ENCODE peak calls at places on chromosomes 16 and 17, in five cellular contexts. E is fibroblast of lung, Y is Peyer's patch, Z is neural progenitor cell, A is endothelial cell of umbilical vein. T is an unnamed sample. For H3K27me3, the result is how much of the 10 kb centered on the place peaks cover.

GRCh38 chr17:32461853-32462617 is 17.7 kb downstream of the PSMD11 start:
- DNase-seq in A (peak), Y (peak), Z (peak), E (peak), T (peak)

GRCh38 chr16:55663770-55664677 is 8.2 kb downstream of the SLC6A2 start:
- DNase-seq in E (no peak), Z (no peak), A (no peak), Y (no peak), T (peak)

GRCh38 chr17:1029196-1029911 is 32.4 kb downstream of the TIMM22 start:
- DNase-seq in A (no peak), Y (no peak), Z (no peak), E (peak), T (no peak)

GRCh38 chr16:11560701-11561439 is 25.8 kb downstream of the LITAF start:
- DNase-seq in Y (peak), Z (peak), A (peak), E (no peak), T (peak)

GRCh38 chr17:40471856-40472732 is 28.8 kb downstream of the IGFBP4 start:
- DNase-seq in E (peak), Z (no peak), Y (no peak), A (no peak), T (no peak)

GRCh38 chr16:8822403-8822802 is 24.8 kb downstream of the PMM2 start:
- DNase-seq in Y (no peak), Z (no peak), A (no peak), E (no peak), T (no peak)

GRCh38 chr17:62653831-62654829 is 26.7 kb downstream of the MRC2 start:
- DNase-seq in A (no peak), E (peak), Y (no peak), Z (peak), T (no peak)

GRCh38 chr17:30551666-30552339 is 74.6 kb downstream of the GOSR1 start:
- DNase-seq in E (no peak), Y (no peak), Z (no peak), A (no peak), T (no peak)

GRCh38 chr16:9499921-9500593 is 408.6 kb downstream of the HAPSTR1 start:
- DNase-seq in Y (no peak), A (no peak), Z (peak), E (no peak), T (no peak)

GRCh38 chr16:6195966-6196365 is 1098.4 kb upstream of the EEF2KMT start:
- DNase-seq in Y (no peak), E (no peak), A (no peak), Z (peak), T (no peak)

GRCh38 chr17:27530791-27531391 is 74.6 kb downstream of the KSR1 start:
- DNase-seq in Z (no peak), A (no peak), E (peak), Y (no peak), T (no peak)

GRCh38 chr17:64133546-64134215 is 3.7 kb upstream of the ERN1 start:
- DNase-seq in A (peak), Y (no peak), Z (peak), E (peak), T (peak)

GRCh38 chr17:45794840-45795239 is 10.7 kb downstream of the CRHR1 start:
- DNase-seq in E (no peak), Y (no peak), Z (peak), A (no peak), T (no peak)

GRCh38 chr16:83743720-83744119 is 64.1 kb upstream of the HSBP1 start:
- DNase-seq in A (no peak), Y (no peak), Z (no peak), E (no peak), T (no peak)

GRCh38 chr17:73663614-73664013 is 19.4 kb upstream of the SDK2 start:
- DNase-seq in Z (peak), Y (no peak), E (no peak), A (no peak), T (no peak)

GRCh38 chr16:87970206-87970605 is 19.0 kb downstream of the BANP start:
- DNase-seq in Y (no peak), E (peak), A (no peak), Z (no peak), T (no peak)

GRCh38 chr16:89847056-89847929 is 19.0 kb downstream of the SPIRE2 start:
- DNase-seq in Z (no peak), Y (no peak), E (no peak), A (no peak), T (no peak)

GRCh38 chr17:33751702-33752065 is 458.6 kb upstream of the ASIC2 start:
- DNase-seq in Y (no peak), Z (peak), A (no peak), E (no peak), T (no peak)

GRCh38 chr16:12494716-12495115 is 309.0 kb downstream of the CPPED1 start:
- DNase-seq in A (no peak), Y (no peak), Z (no peak), E (no peak), T (no peak)

GRCh38 chr17:52148969-52149351 is 9.6 kb downstream of the CA10 start:
- DNase-seq in A (no peak), Z (no peak), Y (no peak), E (peak), T (peak)

GRCh38 chr17:50220811-50221210 is 19.4 kb upstream of the COL1A1 start:
- DNase-seq in A (no peak), Y (no peak), Z (no peak), E (no peak), T (no peak)

DNA sequence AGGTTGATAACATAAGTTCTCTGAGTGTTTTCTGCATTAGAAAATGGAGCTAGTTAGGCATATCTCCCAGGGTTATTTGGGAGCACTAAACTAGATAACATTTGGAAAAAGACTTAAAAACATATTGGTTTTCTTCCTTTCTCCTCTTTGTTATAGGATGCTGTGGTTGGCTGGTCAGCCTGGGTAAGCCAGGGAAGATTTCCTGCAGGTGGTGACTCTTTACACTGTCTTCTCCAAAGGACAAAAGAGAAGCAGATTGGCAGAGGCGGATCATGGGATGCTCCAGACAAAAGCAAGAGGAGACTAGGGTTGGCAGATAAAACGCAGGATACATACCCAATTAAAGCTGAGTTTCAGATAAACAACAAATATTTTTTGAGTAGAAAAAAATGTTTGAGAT is 6.2 kb upstream of the CRYBA1 start:
- DNase-seq in Y (no peak), E (peak), A (no peak), Z (peak), T (no peak)
- H3K27ac ChIP-seq in Y (no peak), E (peak), A (peak), Z (peak), T (no peak)

DNA sequence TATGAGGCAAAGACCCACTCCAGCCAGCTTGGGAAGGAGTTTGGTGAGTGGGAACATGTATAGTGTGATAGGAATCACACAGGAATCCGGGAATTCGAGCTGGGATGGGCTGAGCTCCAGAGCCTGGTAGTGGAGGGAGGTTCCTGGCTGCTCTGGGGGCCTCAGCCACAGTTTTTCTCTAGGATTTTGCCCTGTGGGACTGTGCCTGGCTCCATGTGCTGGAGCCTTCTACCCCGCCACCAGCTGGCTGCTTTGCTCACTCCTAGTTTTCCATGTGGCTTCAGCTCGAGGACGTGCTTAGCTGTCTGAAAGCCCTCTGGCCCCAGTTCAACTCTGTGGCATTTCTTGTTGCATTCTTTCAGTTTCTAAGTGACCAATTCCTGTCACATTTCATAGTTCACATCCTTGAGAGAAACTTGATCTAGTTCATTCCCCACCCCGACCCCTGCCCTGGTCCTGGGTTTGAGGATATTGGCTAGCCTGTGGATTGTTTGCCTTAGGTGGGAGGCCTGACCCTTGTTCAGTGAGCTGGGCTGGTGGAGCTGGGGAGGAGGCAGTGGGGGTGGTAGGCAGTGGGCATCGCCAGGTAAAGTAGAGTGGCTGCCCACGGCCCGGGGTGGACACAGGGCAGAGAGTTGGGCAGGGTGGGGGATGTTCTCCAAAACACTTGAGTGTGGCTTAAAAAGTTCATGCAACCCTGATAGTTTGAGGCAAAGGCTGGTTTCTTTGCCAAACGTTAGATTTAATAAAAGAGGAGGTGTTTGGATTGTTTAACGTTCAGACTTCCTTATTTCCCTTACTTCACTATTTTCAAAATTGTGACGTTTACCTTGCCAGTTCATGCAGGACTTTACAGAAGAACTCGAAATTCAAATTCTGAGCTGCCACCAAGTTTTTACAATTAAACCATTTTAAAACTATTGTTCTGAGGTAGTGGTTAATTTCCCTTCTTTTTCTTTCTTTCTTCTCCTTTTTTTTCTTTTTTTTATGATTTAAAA is 5.2 kb downstream of the SEC14L1 start:
- DNase-seq in A (peak), Z (no peak), Y (peak), E (peak), T (no peak)
- TF ChIP-seq CTCF in A (peak), Z (peak), Y (no peak), E (peak), T (no peak)

DNA sequence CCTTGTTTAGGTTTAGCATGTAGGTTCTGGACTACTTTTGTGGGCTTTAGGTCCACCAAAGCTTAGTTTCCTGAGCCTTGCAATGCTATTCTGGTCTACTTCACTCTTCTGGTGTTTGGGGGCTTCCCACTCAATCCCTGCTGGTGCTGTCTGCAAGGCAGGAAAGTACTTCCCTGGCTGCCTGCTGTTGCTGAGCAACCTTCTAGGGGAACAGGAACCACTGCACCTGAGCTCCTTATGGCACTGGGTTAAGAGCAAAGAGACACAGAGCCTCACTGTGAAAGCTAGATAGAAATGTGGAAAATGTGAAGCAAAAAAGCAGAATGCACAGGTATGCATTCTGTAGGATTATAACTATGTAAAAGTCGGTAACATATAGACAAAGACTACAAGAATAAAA is 17.0 kb downstream of the MPO start:
- DNase-seq in E (no peak), Z (no peak), A (no peak), Y (no peak), T (no peak)
- H3K27me3 ChIP-seq in E (under half), Z (half or more), A (under half), Y (under half), T (half or more)

DNA sequence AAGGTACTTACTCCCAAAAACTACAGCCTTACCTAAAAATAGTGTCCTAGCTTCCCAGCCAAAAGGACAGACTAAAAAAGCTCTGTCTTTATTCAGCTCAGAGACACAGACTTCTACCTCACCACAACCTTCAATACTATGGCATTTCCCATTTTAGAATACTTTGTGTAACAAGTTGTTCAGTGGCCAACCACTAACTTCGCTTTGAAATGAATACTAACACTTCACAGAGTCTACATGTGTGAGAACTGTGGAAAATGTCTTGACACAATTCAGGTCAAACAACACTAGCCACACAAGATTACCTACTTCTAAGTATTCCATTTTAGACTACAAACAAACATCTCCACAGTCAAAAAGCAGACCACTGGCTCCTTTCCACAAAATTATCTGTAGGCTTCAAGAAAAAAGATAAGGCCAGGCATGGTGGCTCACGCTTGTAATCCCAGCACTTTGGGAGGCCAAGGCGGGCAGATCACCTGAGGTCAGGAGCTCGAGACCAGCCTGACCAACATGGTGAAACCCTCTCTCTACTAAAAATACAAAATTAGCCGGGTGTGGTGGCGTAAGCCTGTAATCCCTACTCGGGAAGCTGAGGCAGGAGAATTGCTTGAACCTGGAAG is 3.2 kb downstream of the HELZ start:
- DNase-seq in Z (no peak), A (no peak), E (no peak), Y (no peak), T (no peak)
- H3K27ac ChIP-seq in Z (no peak), A (no peak), E (no peak), Y (no peak), T (no peak)